ENCODE peak calls at places on chromosomes 5 and 9, in six cellular contexts. F, L, E, V, O and D are unnamed samples.

GRCh38 chr9:84928419-84928818 is 258.9 kb downstream of the NTRK2 start:
- DNase-seq in F (no peak), L (no peak), E (no peak), V (no peak), O (no peak), D (no peak)

GRCh38 chr5:130282044-130282443 is 377.8 kb downstream of the CHSY3 start:
- DNase-seq in F (peak), L (no peak), E (no peak), V (no peak), O (peak), D (no peak)

GRCh38 chr9:68870049-68870448 is 143.9 kb downstream of the PRKACG start:
- DNase-seq in F (no peak), L (no peak), E (no peak), V (no peak), O (no peak), D (peak)

GRCh38 chr5:107430077-107430625 is 240.6 kb downstream of the EFNA5 start:
- DNase-seq in F (peak), L (no peak), E (no peak), V (no peak), O (no peak), D (no peak)

GRCh38 chr5:143887302-143887638 is 75.3 kb downstream of the HMHB1 start:
- DNase-seq in F (peak), L (no peak), E (peak), V (no peak), O (peak), D (no peak)

GRCh38 chr5:148805323-148806290 is 20.8 kb upstream of the ADRB2 start:
- DNase-seq in F (peak), L (peak), E (peak), V (no peak), O (no peak), D (no peak)

GRCh38 chr5:159972538-159973362 is 36.2 kb upstream of the TTC1 start:
- DNase-seq in F (no peak), L (no peak), E (no peak), V (no peak), O (no peak), D (no peak)

GRCh38 chr9:137945581-137945980 is 68.0 kb downstream of the CACNA1B start:
- DNase-seq in F (peak), L (no peak), E (no peak), V (no peak), O (peak), D (no peak)

GRCh38 chr9:88258012-88258411 is 119.7 kb upstream of the SPATA31C2 start:
- DNase-seq in F (peak), L (no peak), E (peak), V (peak), O (peak), D (no peak)

GRCh38 chr9:115071176-115071575 is 46.8 kb downstream of the TNC start:
- DNase-seq in F (no peak), L (no peak), E (no peak), V (no peak), O (peak), D (no peak)

GRCh38 chr9:3331801-3332200 is 194.0 kb downstream of the RFX3 start:
- DNase-seq in F (peak), L (no peak), E (no peak), V (no peak), O (no peak), D (no peak)

GRCh38 chr5:79829260-79829659 is 139.6 kb downstream of the CMYA5 start:
- DNase-seq in F (no peak), L (peak), E (no peak), V (no peak), O (peak), D (no peak)

GRCh38 chr5:139636975-139637408 is 11.2 kb upstream of the CXXC5 start:
- DNase-seq in F (peak), L (peak), E (no peak), V (no peak), O (no peak), D (no peak)

GRCh38 chr9:2557693-2558092 is 63.9 kb upstream of the VLDLR start:
- DNase-seq in F (no peak), L (no peak), E (no peak), V (no peak), O (no peak), D (no peak)

GRCh38 chr5:92687793-92688467 is 893.1 kb downstream of the NR2F1-AS1 start:
- DNase-seq in F (peak), L (peak), E (no peak), V (no peak), O (peak), D (no peak)

GRCh38 chr9:89718635-89719034 is 113.8 kb downstream of the GADD45G start:
- DNase-seq in F (no peak), L (no peak), E (no peak), V (no peak), O (peak), D (no peak)

GRCh38 chr9:122221223-122221811 is 7.4 kb downstream of the LHX6 start:
- DNase-seq in F (no peak), L (no peak), E (no peak), V (no peak), O (no peak), D (no peak)

GRCh38 chr5:129905467-129906176 is 1.4 kb downstream of the CHSY3 start:
- DNase-seq in F (no peak), L (peak), E (no peak), V (peak), O (no peak), D (no peak)

GRCh38 chr5:109656829-109657228 is 32.9 kb upstream of the MAN2A1 start:
- DNase-seq in F (peak), L (peak), E (peak), V (peak), O (peak), D (peak)

GRCh38 chr5:83199126-83199525 is 121.8 kb downstream of the XRCC4 start:
- DNase-seq in F (no peak), L (no peak), E (no peak), V (no peak), O (peak), D (no peak)

DNA sequence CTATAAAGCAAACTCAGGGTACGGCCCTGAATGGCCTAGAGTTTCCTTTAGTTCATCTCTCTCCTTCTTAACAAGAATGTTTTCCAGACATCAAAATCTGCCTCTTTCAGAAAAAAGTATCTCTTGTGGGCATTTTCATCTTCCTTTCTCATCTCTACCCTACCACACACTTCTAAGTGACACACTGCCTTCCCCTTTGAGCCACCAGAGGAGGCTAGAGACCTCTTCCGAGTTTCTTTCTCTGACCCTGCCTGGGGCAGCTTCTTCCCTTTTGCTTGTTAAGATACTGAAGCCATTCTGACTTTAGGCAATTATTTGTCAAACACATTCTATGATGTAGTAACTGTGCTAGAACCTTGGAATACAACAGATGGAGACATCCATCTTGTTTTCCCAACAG is 8.7 kb upstream of the SV2C start:
- DNase-seq in F (peak), L (peak), E (no peak), V (no peak), O (no peak), D (peak)
- TF ChIP-seq CTCF in F (peak), L (peak), E (peak), V (no peak), O (peak), D (peak)

DNA sequence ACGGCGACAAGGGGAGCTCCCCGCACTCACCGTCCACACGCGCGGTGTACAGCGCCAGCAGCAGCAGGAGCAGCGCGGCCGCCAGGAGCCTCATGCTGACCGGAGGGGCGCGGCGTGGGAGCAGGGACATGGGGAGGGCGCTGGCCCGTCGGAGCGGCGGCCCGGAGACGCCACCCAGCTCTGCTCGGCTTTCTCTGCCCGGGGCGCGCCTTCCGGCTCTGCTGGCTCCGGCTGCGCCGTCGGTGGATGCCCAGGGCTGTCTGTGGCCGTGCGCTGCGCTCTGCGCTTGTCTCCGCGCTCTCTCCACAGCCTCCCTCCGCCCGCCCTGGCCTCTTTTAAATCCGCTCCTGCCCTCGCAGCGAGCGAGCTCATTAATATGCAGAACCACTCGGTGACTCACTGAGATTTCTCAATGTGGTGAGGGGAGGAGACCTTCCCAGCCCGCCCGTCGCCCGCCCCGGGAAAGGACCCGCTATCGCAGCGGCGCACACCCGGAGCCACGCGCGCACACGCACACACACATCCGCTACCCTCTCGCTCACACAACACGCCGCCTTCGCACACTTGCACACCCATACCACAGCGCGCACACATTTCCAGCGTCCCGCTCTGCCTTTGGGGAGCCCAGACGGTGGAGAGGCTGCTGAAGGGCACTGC is at the start of gene CXCL14:
- DNase-seq in F (no peak), L (no peak), E (no peak), V (no peak), O (peak), D (no peak)
- H3K4me3 ChIP-seq in F (no peak), L (no peak), E (no peak), V (peak), O (no peak), D (no peak)

GRCh38 chr9:128902351-128903078 is 18.3 kb upstream of the PHYHD1 start:
- DNase-seq in F (peak), L (peak), E (peak), V (no peak), O (no peak), D (no peak)
- TF ChIP-seq CTCF in F (no peak), L (no peak), E (no peak), V (no peak), O (no peak), D (no peak)

GRCh38 chr9:123637596-123637939 is 281.6 kb downstream of the CRB2 start:
- DNase-seq in F (no peak), L (no peak), E (no peak), V (no peak), O (peak), D (no peak)
- H3K4me3 ChIP-seq in F (no peak), L (no peak), E (no peak), V (no peak), O (peak), D (no peak)

GRCh38 chr5:52560366-52560765 is 227.3 kb upstream of the ITGA1 start:
- DNase-seq in F (peak), L (no peak), E (no peak), V (no peak), O (no peak), D (peak)
- TF ChIP-seq CTCF in F (peak), L (no peak), E (no peak), V (no peak), O (no peak), D (peak)